ENCODE peak calls at places on chromosomes 13 and 19, in four cellular contexts. W, U, Q and P are unnamed samples. For H3K9me3, the result is how much of the 10 kb centered on the place peaks cover.

GRCh38 chr13:23608704-23609413 is 38.6 kb downstream of the TNFRSF19 start:
- DNase-seq in U (peak), W (no peak), Q (peak), P (no peak)

GRCh38 chr13:75279834-75280369 is 202.1 kb downstream of the TBC1D4 start:
- DNase-seq in Q (no peak), W (no peak), U (no peak), P (no peak)

GRCh38 chr13:49099513-49099877 is 120.6 kb upstream of the MLNR start:
- DNase-seq in W (no peak), Q (no peak), U (no peak), P (no peak)

GRCh38 chr19:43743059-43743458 is 11.7 kb downstream of the SMG9 start:
- DNase-seq in Q (peak), U (no peak), W (no peak), P (no peak)

GRCh38 chr13:99992912-99993311 is 11.3 kb downstream of the ZIC2 start:
- DNase-seq in U (no peak), W (no peak), Q (peak), P (no peak)

GRCh38 chr19:42433503-42434260 is 6.5 kb upstream of the LIPE start:
- DNase-seq in Q (peak), U (peak), W (peak), P (peak)

GRCh38 chr13:38530492-38530891 is 156.4 kb upstream of the FREM2 start:
- DNase-seq in Q (peak), W (no peak), U (no peak), P (no peak)

GRCh38 chr19:49390131-49390977 is 2.3 kb downstream of the KASH5 start:
- DNase-seq in U (no peak), W (no peak), Q (no peak), P (no peak)

GRCh38 chr13:39938591-39938990 is 283.1 kb downstream of the COG6 start:
- DNase-seq in W (no peak), Q (no peak), U (no peak), P (no peak)

GRCh38 chr13:61146158-61146557 is 269.5 kb downstream of the PCDH20 start:
- DNase-seq in W (no peak), Q (no peak), U (no peak), P (no peak)

GRCh38 chr13:112713517-112714253 is 23.8 kb downstream of the ATP11A start:
- DNase-seq in Q (no peak), U (no peak), W (no peak), P (no peak)

GRCh38 chr13:44351505-44351854 is 22.1 kb upstream of the SERP2 start:
- DNase-seq in Q (no peak), U (no peak), W (no peak), P (no peak)

GRCh38 chr13:37647038-37647650 is 48.6 kb upstream of the POSTN start:
- DNase-seq in U (no peak), Q (no peak), W (no peak), P (no peak)

GRCh38 chr19:10505583-10506229 is 2.5 kb upstream of the KEAP1 start:
- DNase-seq in W (peak), U (peak), Q (peak), P (peak)

GRCh38 chr13:44860427-44860826 is 128.8 kb downstream of the NUFIP1 start:
- DNase-seq in Q (no peak), W (no peak), U (no peak), P (no peak)

GRCh38 chr19:54692294-54692615 is 29.5 kb downstream of the LILRB4 start:
- DNase-seq in Q (no peak), W (no peak), U (no peak), P (no peak)

GRCh38 chr19:45340232-45340898 is at the start of gene KLC3:
- DNase-seq in Q (peak), W (peak), U (no peak), P (peak)

GRCh38 chr19:1177322-1178114 is 3.5 kb upstream of the SBNO2 start:
- DNase-seq in U (no peak), W (no peak), Q (peak), P (no peak)

GRCh38 chr13:31209172-31209818 is 9.5 kb downstream of the B3GLCT start:
- DNase-seq in W (no peak), U (peak), Q (peak), P (no peak)

GRCh38 chr13:79919109-79919508 is 421.8 kb downstream of the SPRY2 start:
- DNase-seq in W (no peak), U (no peak), Q (no peak), P (no peak)

GRCh38 chr19:45768644-45769053 is 403 bp downstream of the SIX5 start:
- DNase-seq in U (no peak), Q (peak), W (no peak), P (peak)

GRCh38 chr13:71240906-71241305 is 626.1 kb downstream of the DACH1 start:
- DNase-seq in Q (no peak), W (no peak), U (no peak), P (no peak)

GRCh38 chr19:10878253-10878652 is 6.9 kb downstream of the CARM1 start:
- DNase-seq in W (no peak), U (no peak), Q (no peak), P (no peak)

GRCh38 chr19:48194041-48194871 is 23.8 kb downstream of the ZSWIM9 start:
- DNase-seq in W (peak), U (no peak), Q (peak), P (no peak)

GRCh38 chr13:73337511-73337910 is 278.7 kb downstream of the KLF5 start:
- DNase-seq in U (no peak), Q (no peak), W (no peak), P (no peak)

GRCh38 chr19:4993683-4994082 is 24.8 kb downstream of the KDM4B start:
- DNase-seq in Q (no peak), W (no peak), U (no peak), P (no peak)

GRCh38 chr13:18949489-18949761 is 232.2 kb downstream of the TUBA3C start:
- DNase-seq in Q (no peak), W (no peak), U (no peak), P (no peak)
- H3K9me3 ChIP-seq in Q (under half), W (under half), U (under half), P (under half)

GRCh38 chr19:37790244-37790925 is 11.0 kb upstream of the ZNF573 start:
- DNase-seq in W (no peak), U (no peak), Q (no peak), P (no peak)
- H3K9me3 ChIP-seq in W (under half), U (under half), Q (under half), P (under half)

DNA sequence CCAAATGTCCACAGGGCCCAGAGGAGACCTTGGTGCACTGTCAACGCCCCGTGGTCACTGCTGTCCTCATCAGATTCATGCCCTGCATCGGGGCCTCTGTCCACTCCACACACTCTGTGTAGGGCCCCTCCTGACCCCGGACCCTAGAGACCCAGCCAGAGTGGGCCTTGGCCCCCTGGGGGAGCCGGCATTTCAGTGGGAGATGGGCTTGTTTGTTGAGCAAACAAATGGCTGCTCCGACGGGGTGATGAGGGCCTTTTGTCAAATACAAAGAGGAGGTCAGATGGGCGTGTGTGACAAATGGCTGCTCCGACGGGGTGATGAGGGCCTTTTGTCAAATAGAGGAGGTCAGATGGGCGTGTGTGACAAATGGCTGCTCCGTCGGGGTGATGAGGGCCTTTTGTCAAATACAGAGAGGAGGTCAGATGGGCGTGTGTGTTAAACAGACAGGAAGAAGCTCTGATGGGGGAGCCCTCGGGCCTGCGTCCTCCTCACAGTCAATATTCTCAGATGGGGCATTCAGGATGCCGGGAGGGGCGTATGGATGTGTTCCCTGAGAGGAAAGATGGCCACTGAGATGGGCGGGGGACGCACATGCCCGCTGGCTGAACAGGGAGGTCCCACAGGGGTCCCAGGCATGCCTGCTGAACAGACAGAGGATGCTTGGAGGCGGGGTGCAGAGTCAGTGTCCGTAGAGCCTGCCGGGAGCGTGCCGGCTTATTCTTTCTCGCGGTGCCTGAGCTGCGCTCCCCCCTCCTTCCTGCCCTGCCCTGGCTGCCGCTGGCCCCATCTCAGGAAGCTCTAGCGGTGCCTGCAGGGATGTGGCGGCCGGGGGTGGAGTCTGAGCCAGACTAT is 36.3 kb downstream of the SMIM24 start:
- DNase-seq in U (no peak), W (no peak), Q (peak), P (no peak)
- H3K9me3 ChIP-seq in U (under half), W (under half), Q (under half), P (under half)

GRCh38 chr19:56603829-56604228 is 8.7 kb downstream of the ZNF71 start:
- DNase-seq in W (no peak), U (no peak), Q (peak), P (no peak)
- H3K9me3 ChIP-seq in W (half or more), U (half or more), Q (under half), P (under half)